ENCODE peak calls at places on chromosomes 11 and 22, in five cellular contexts. One of them, this sample, is unnamed.

GRCh38 chr11:48900131-48900800 is 83.4 kb downstream of the TRIM51G start:
- DNase-seq in cardiac muscle cell: no peak
- DNase-seq in CD8-positive, alpha-beta T cell: no peak
- DNase-seq in PC-3: no peak
- DNase-seq in astrocyte: no peak
- DNase-seq in this sample: no peak

GRCh38 chr22:17171016-17171312 is 11.9 kb upstream of the HDHD5 start:
- DNase-seq in cardiac muscle cell: no peak
- DNase-seq in CD8-positive, alpha-beta T cell: no peak
- DNase-seq in PC-3: no peak
- DNase-seq in astrocyte: no peak
- DNase-seq in this sample: no peak

GRCh38 chr11:79488286-79488685 is 47.5 kb upstream of the TENM4 start:
- DNase-seq in cardiac muscle cell: peak; percentile 65
- DNase-seq in CD8-positive, alpha-beta T cell: no peak
- DNase-seq in PC-3: no peak
- DNase-seq in astrocyte: no peak
- DNase-seq in this sample: no peak

GRCh38 chr22:41664490-41664889 is 24.2 kb downstream of the SNU13 start:
- DNase-seq in cardiac muscle cell: no peak
- DNase-seq in CD8-positive, alpha-beta T cell: no peak
- DNase-seq in PC-3: peak; percentile 5
- DNase-seq in astrocyte: no peak
- DNase-seq in this sample: no peak

GRCh38 chr11:102495161-102496042 is 35.1 kb downstream of the MMP7 start:
- DNase-seq in cardiac muscle cell: peak; percentile 93
- DNase-seq in CD8-positive, alpha-beta T cell: peak; percentile 39
- DNase-seq in PC-3: peak; percentile 95
- DNase-seq in astrocyte: peak; percentile 74
- DNase-seq in this sample: peak; percentile 32

GRCh38 chr11:14235701-14236100 is 123.3 kb downstream of the RRAS2 start:
- DNase-seq in cardiac muscle cell: no peak
- DNase-seq in CD8-positive, alpha-beta T cell: no peak
- DNase-seq in PC-3: no peak
- DNase-seq in astrocyte: no peak
- DNase-seq in this sample: no peak

GRCh38 chr11:124746621-124747243 is 5.3 kb downstream of the VSIG2 start:
- DNase-seq in cardiac muscle cell: peak; percentile 81
- DNase-seq in CD8-positive, alpha-beta T cell: peak; percentile 77
- DNase-seq in PC-3: peak; percentile 79
- DNase-seq in astrocyte: peak; percentile 38
- DNase-seq in this sample: no peak

GRCh38 chr11:90532125-90532524 is 309.3 kb upstream of the CHORDC1 start:
- DNase-seq in cardiac muscle cell: no peak
- DNase-seq in CD8-positive, alpha-beta T cell: no peak
- DNase-seq in PC-3: no peak
- DNase-seq in astrocyte: no peak
- DNase-seq in this sample: no peak

GRCh38 chr11:57315491-57315890 is 9.3 kb downstream of the TNKS1BP1 start:
- DNase-seq in cardiac muscle cell: peak; percentile 89
- DNase-seq in CD8-positive, alpha-beta T cell: no peak
- DNase-seq in PC-3: no peak
- DNase-seq in astrocyte: no peak
- DNase-seq in this sample: no peak

GRCh38 chr22:44523981-44524759 is 26.1 kb upstream of the RTL6 start:
- DNase-seq in cardiac muscle cell: peak; percentile 98
- DNase-seq in CD8-positive, alpha-beta T cell: no peak
- DNase-seq in PC-3: no peak
- DNase-seq in astrocyte: peak; percentile 93
- DNase-seq in this sample: peak; percentile 51

GRCh38 chr22:50473088-50473487 is 1.7 kb downstream of the SBF1 start:
- DNase-seq in cardiac muscle cell: no peak
- DNase-seq in CD8-positive, alpha-beta T cell: peak; percentile 50
- DNase-seq in PC-3: peak; percentile 36
- DNase-seq in astrocyte: no peak
- DNase-seq in this sample: no peak

GRCh38 chr11:109849946-109850345 is 243.2 kb upstream of the ZC3H12C start:
- DNase-seq in cardiac muscle cell: no peak
- DNase-seq in CD8-positive, alpha-beta T cell: no peak
- DNase-seq in PC-3: no peak
- DNase-seq in astrocyte: no peak
- DNase-seq in this sample: no peak

GRCh38 chr11:109856958-109857357 is 236.2 kb upstream of the ZC3H12C start:
- DNase-seq in cardiac muscle cell: no peak
- DNase-seq in CD8-positive, alpha-beta T cell: no peak
- DNase-seq in PC-3: no peak
- DNase-seq in astrocyte: no peak
- DNase-seq in this sample: no peak

GRCh38 chr11:109854696-109855095 is 238.5 kb upstream of the ZC3H12C start:
- DNase-seq in cardiac muscle cell: no peak
- DNase-seq in CD8-positive, alpha-beta T cell: no peak
- DNase-seq in PC-3: no peak
- DNase-seq in astrocyte: peak; percentile 74
- DNase-seq in this sample: no peak

GRCh38 chr11:109851780-109852390 is 241.3 kb upstream of the ZC3H12C start:
- DNase-seq in cardiac muscle cell: no peak
- DNase-seq in CD8-positive, alpha-beta T cell: no peak
- DNase-seq in PC-3: peak; percentile 59
- DNase-seq in astrocyte: peak; percentile 50
- DNase-seq in this sample: no peak

GRCh38 chr11:109853156-109853776 is 239.9 kb upstream of the ZC3H12C start:
- DNase-seq in cardiac muscle cell: peak; percentile 90
- DNase-seq in CD8-positive, alpha-beta T cell: no peak
- DNase-seq in PC-3: peak; percentile 88
- DNase-seq in astrocyte: peak; percentile 63
- DNase-seq in this sample: peak; percentile 32
- TF ChIP-seq CTCF in cardiac muscle cell: peak; percentile 78
- TF ChIP-seq CTCF in CD8-positive, alpha-beta T cell: no peak
- TF ChIP-seq CTCF in PC-3: peak; percentile 94
- TF ChIP-seq CTCF in astrocyte: peak; percentile 82
- TF ChIP-seq CTCF in this sample: peak; percentile 65

GRCh38 chr11:16632295-16633200 is 105.9 kb upstream of the C11orf58 start:
- DNase-seq in cardiac muscle cell: peak; percentile 25
- DNase-seq in CD8-positive, alpha-beta T cell: no peak
- DNase-seq in PC-3: peak; percentile 66
- DNase-seq in astrocyte: no peak
- DNase-seq in this sample: no peak

GRCh38 chr11:16630651-16631050 is 107.8 kb upstream of the C11orf58 start:
- DNase-seq in cardiac muscle cell: no peak
- DNase-seq in CD8-positive, alpha-beta T cell: no peak
- DNase-seq in PC-3: no peak
- DNase-seq in astrocyte: no peak
- DNase-seq in this sample: no peak
- H3K36me3 ChIP-seq in cardiac muscle cell: no peaks in the 10 kb centered on the region
- H3K36me3 ChIP-seq in CD8-positive, alpha-beta T cell: no peaks in the 10 kb centered on the region
- H3K36me3 ChIP-seq in PC-3: no peaks in the 10 kb centered on the region
- H3K36me3 ChIP-seq in astrocyte: no peaks in the 10 kb centered on the region
- H3K36me3 ChIP-seq in this sample: no peaks in the 10 kb centered on the region

GRCh38 chr22:38051261-38051660 is 5.9 kb upstream of the PICK1 start:
- DNase-seq in cardiac muscle cell: no peak
- DNase-seq in CD8-positive, alpha-beta T cell: no peak
- DNase-seq in PC-3: no peak
- DNase-seq in astrocyte: no peak
- DNase-seq in this sample: no peak
- TF ChIP-seq CTCF in cardiac muscle cell: no peak
- TF ChIP-seq CTCF in CD8-positive, alpha-beta T cell: no peak
- TF ChIP-seq CTCF in PC-3: no peak
- TF ChIP-seq CTCF in astrocyte: no peak
- TF ChIP-seq CTCF in this sample: no peak

GRCh38 chr11:40203606-40204005 is 1255.8 kb downstream of the LRRC4C start:
- DNase-seq in cardiac muscle cell: no peak
- DNase-seq in CD8-positive, alpha-beta T cell: no peak
- DNase-seq in PC-3: no peak
- DNase-seq in astrocyte: no peak
- DNase-seq in this sample: no peak
- H3K36me3 ChIP-seq in cardiac muscle cell: no peaks in the 10 kb centered on the region
- H3K36me3 ChIP-seq in CD8-positive, alpha-beta T cell: no peaks in the 10 kb centered on the region
- H3K36me3 ChIP-seq in PC-3: no peaks in the 10 kb centered on the region
- H3K36me3 ChIP-seq in astrocyte: no peaks in the 10 kb centered on the region
- H3K36me3 ChIP-seq in this sample: no peaks in the 10 kb centered on the region

GRCh38 chr11:61954106-61955030 is 4.2 kb downstream of the BEST1 start:
- DNase-seq in cardiac muscle cell: peak; percentile 46
- DNase-seq in CD8-positive, alpha-beta T cell: no peak
- DNase-seq in PC-3: no peak
- DNase-seq in astrocyte: no peak
- DNase-seq in this sample: no peak
- TF ChIP-seq CTCF in cardiac muscle cell: no peak
- TF ChIP-seq CTCF in CD8-positive, alpha-beta T cell: no peak
- TF ChIP-seq CTCF in PC-3: no peak
- TF ChIP-seq CTCF in astrocyte: no peak
- TF ChIP-seq CTCF in this sample: no peak

GRCh38 chr11:2531277-2531986 is 86.6 kb downstream of the KCNQ1 start:
- DNase-seq in cardiac muscle cell: peak; percentile 67
- DNase-seq in CD8-positive, alpha-beta T cell: peak; percentile 72
- DNase-seq in PC-3: peak; percentile 72
- DNase-seq in astrocyte: no peak
- DNase-seq in this sample: no peak

GRCh38 chr11:2533642-2534115 is 88.9 kb downstream of the KCNQ1 start:
- DNase-seq in cardiac muscle cell: peak; percentile 96
- DNase-seq in CD8-positive, alpha-beta T cell: peak; percentile 41
- DNase-seq in PC-3: peak; percentile 93
- DNase-seq in astrocyte: peak; percentile 90
- DNase-seq in this sample: peak; percentile 77

GRCh38 chr11:2532704-2533641 is 88.2 kb downstream of the KCNQ1 start:
- DNase-seq in cardiac muscle cell: peak; percentile 95
- DNase-seq in CD8-positive, alpha-beta T cell: peak; percentile 92
- DNase-seq in PC-3: peak; percentile 93
- DNase-seq in astrocyte: peak; percentile 68
- DNase-seq in this sample: peak; percentile 56

GRCh38 chr11:2530855-2531200 is 86.0 kb downstream of the KCNQ1 start:
- DNase-seq in cardiac muscle cell: no peak
- DNase-seq in CD8-positive, alpha-beta T cell: no peak
- DNase-seq in PC-3: no peak
- DNase-seq in astrocyte: no peak
- DNase-seq in this sample: no peak

GRCh38 chr11:2531987-2532703 is 87.3 kb downstream of the KCNQ1 start:
- DNase-seq in cardiac muscle cell: no peak
- DNase-seq in CD8-positive, alpha-beta T cell: no peak
- DNase-seq in PC-3: no peak
- DNase-seq in astrocyte: no peak
- DNase-seq in this sample: no peak
- H3K36me3 ChIP-seq in cardiac muscle cell: no peaks in the 10 kb centered on the region
- H3K36me3 ChIP-seq in CD8-positive, alpha-beta T cell: no peaks in the 10 kb centered on the region
- H3K36me3 ChIP-seq in PC-3: no peaks in the 10 kb centered on the region
- H3K36me3 ChIP-seq in astrocyte: no peaks in the 10 kb centered on the region
- H3K36me3 ChIP-seq in this sample: no peaks in the 10 kb centered on the region

GRCh38 chr22:37428649-37429586 is 1.6 kb upstream of the ELFN2 start:
- DNase-seq in cardiac muscle cell: peak; percentile 62
- DNase-seq in CD8-positive, alpha-beta T cell: peak; percentile 65
- DNase-seq in PC-3: no peak
- DNase-seq in astrocyte: peak; percentile 24
- DNase-seq in this sample: no peak
- TF ChIP-seq CTCF in cardiac muscle cell: peak; percentile 85
- TF ChIP-seq CTCF in CD8-positive, alpha-beta T cell: peak; percentile 54
- TF ChIP-seq CTCF in PC-3: no peak
- TF ChIP-seq CTCF in astrocyte: peak; percentile 66
- TF ChIP-seq CTCF in this sample: peak; percentile 83